ENCODE peak calls at places on chromosomes 11 and 22, in nine cellular contexts. D is uterus; V is type B pancreatic cell; R is NCI-H460; Y is GM04504; W is stimulated activated CD8-positive, alpha-beta memory T cell treated with anti-CD3 and anti-CD28 coated beads, Interleukin-2, amount 100 ng/mL, for 1 hour; S is NAMALWA; N is COR-L47; O is NCI-H2081. T is an unnamed sample.

GRCh38 chr11:132685174-132685611 is 847.1 kb downstream of the OPCML start:
- DNase-seq in V (no peak), Y (peak; percentile 58), O (no peak), N (no peak), W (no peak), S (no peak), D (no peak), R (no peak), T (no peak)

GRCh38 chr11:70713988-70714665 is 315.8 kb downstream of the CTTN start:
- DNase-seq in N (peak; percentile 12), W (no peak), V (no peak), Y (no peak), S (no peak), O (no peak), R (no peak), D (no peak), T (no peak)

GRCh38 chr11:68994161-68994890 is 13.5 kb upstream of the MRGPRD start:
- DNase-seq in D (no peak), O (no peak), N (no peak), R (no peak), Y (no peak), V (peak; percentile 59), W (no peak), S (no peak), T (peak; percentile 26)

GRCh38 chr11:58928691-58929090 is 10.6 kb upstream of the GLYATL1 start:
- DNase-seq in V (no peak), W (no peak), D (no peak), S (no peak), Y (no peak), N (no peak), O (no peak), R (no peak), T (no peak)

GRCh38 chr11:72773696-72774095 is 20.2 kb downstream of the STARD10 start:
- DNase-seq in R (no peak), Y (no peak), O (no peak), W (no peak), N (no peak), D (no peak), V (no peak), S (no peak), T (no peak)

GRCh38 chr22:24059793-24060192 is 48.7 kb downstream of the CABIN1 start:
- DNase-seq in V (no peak), W (no peak), Y (no peak), D (no peak), O (no peak), N (no peak), S (no peak), R (no peak), T (no peak)

GRCh38 chr11:42972741-42973140 is 339.1 kb upstream of the API5 start:
- DNase-seq in Y (no peak), S (no peak), W (no peak), D (no peak), N (no peak), O (no peak), V (no peak), R (no peak), T (no peak)

GRCh38 chr11:126929186-126930085 is 71.1 kb downstream of the KIRREL3 start:
- DNase-seq in D (no peak), V (no peak), R (no peak), N (no peak), O (no peak), Y (peak; percentile 69), W (no peak), S (no peak), T (no peak)

T was measured in D341Med.